ENCODE peak calls at places on chromosomes 11 and 22, in nine cellular contexts. T, M, I, Y, F, S, D, N and B are unnamed samples.

GRCh38 chr11:56152333-56152732 is 7.8 kb downstream of the OR8K5 start:
- DNase-seq in D (no peak), Y (no peak), M (no peak), I (no peak), N (no peak), T (no peak), F (no peak), S (no peak), B (no peak)

GRCh38 chr11:34790620-34791019 is 125.6 kb downstream of the APIP start:
- DNase-seq in D (no peak), N (no peak), S (no peak), M (no peak), Y (no peak), T (no peak), I (no peak), F (no peak), B (no peak)

GRCh38 chr22:46453006-46453828 is 84.2 kb downstream of the CELSR1 start:
- DNase-seq in S (no peak), I (peak), F (no peak), M (no peak), Y (no peak), D (no peak), N (no peak), T (peak), B (no peak)

GRCh38 chr11:9906043-9906791 is 242.3 kb downstream of the SWAP70 start:
- DNase-seq in D (no peak), F (no peak), Y (no peak), I (peak), T (no peak), N (no peak), M (no peak), S (peak), B (no peak)

GRCh38 chr22:42069801-42070516 is 653 bp downstream of the NAGA start:
- DNase-seq in Y (peak), D (no peak), N (no peak), S (no peak), F (no peak), T (no peak), I (no peak), M (no peak), B (no peak)

GRCh38 chr11:57482782-57483569 is 22.6 kb downstream of the RTN4RL2 start:
- DNase-seq in N (no peak), Y (peak), I (no peak), S (no peak), M (no peak), T (no peak), D (no peak), F (no peak), B (peak)

GRCh38 chr11:92845390-92846185 is 123.9 kb upstream of the MTNR1B start:
- DNase-seq in I (peak), S (no peak), N (no peak), M (no peak), D (no peak), Y (no peak), T (no peak), F (no peak), B (no peak)

GRCh38 chr11:122691751-122692150 is 36.2 kb downstream of the UBASH3B start:
- DNase-seq in N (no peak), Y (no peak), M (no peak), S (no peak), I (peak), F (no peak), T (no peak), D (no peak), B (no peak)

GRCh38 chr22:17234144-17234623 is 14.9 kb upstream of the ADA2 start:
- DNase-seq in N (no peak), T (no peak), D (no peak), Y (no peak), M (no peak), S (no peak), F (no peak), I (no peak), B (no peak)

GRCh38 chr22:37211075-37211852 is 1.0 kb downstream of the SSTR3 start:
- DNase-seq in S (no peak), D (no peak), F (no peak), T (no peak), M (no peak), Y (peak), N (no peak), I (no peak), B (no peak)

GRCh38 chr11:113572349-113572748 is 97.2 kb upstream of the DRD2 start:
- DNase-seq in I (no peak), F (no peak), S (no peak), M (no peak), N (no peak), D (no peak), Y (no peak), T (no peak), B (no peak)

GRCh38 chr11:63837719-63838118 is 1.2 kb upstream of the MARK2 start:
- DNase-seq in T (no peak), D (no peak), I (no peak), S (no peak), M (no peak), F (peak), Y (no peak), N (no peak), B (no peak)

GRCh38 chr11:2846056-2846455 is 39.5 kb downstream of the CDKN1C start:
- DNase-seq in N (no peak), F (no peak), T (no peak), I (no peak), S (peak), M (no peak), D (no peak), Y (no peak), B (no peak)

GRCh38 chr11:132535830-132536229 is 996.5 kb downstream of the OPCML start:
- DNase-seq in T (no peak), S (no peak), I (no peak), N (no peak), D (no peak), F (no peak), Y (no peak), M (no peak), B (no peak)

GRCh38 chr22:40535642-40536041 is 100.9 kb downstream of the MRTFA start:
- DNase-seq in T (no peak), Y (no peak), D (no peak), S (no peak), F (no peak), M (no peak), I (no peak), N (no peak), B (no peak)

DNA sequence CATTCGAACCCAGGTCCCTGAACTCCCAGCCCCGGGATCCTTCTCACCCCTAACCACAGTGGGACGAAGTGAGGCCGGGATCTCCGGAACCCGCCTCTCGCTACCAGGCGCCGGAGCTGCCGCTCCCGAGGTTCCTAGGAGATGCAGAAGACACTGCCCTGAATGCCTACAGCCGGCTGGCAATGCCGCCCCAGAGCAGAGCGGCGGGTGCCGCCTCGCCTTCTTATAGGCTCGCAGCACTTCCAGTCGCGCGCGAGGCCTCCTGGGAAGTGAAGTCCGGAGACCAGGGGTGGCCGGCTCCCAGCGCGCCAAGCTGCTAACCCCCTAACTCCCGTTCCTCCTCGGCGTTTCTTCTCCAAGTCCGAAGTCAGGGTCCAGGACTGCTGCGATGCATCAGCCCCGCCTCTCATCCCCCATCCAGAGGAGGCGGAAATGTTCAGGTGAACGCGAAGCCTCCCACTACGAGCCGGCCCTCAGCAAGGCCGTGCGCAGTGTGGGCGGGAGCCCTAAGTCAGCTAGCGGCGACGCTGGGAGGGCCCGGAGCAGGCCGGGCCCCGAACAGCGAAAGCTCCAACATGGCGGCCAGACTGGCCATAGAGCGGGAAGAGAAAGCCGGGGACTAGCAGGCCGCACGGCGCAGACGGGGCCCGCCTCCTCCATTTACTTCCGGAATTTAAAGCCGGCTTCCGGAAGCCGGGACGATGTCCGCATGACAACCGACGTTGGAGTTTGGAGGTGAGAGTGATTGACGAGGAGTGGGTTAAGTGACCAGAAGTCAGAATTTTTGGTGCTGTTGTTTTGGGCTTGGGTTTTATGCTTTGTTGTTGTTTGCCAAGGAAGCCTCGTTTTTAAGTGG is at the start of the genes CYB561A3 and TMEM138:
- DNase-seq in Y (peak), D (peak), M (peak), N (peak), F (peak), T (peak), S (peak), I (peak), B (peak)
- TF ChIP-seq POLR2A in Y (peak), D (peak), M (peak), N (peak), F (peak), T (peak), S (peak), I (peak), B (peak)

GRCh38 chr11:78041843-78042455 is 18.9 kb upstream of the KCTD14 start:
- DNase-seq in T (no peak), S (no peak), N (no peak), I (no peak), Y (no peak), F (no peak), D (no peak), M (no peak), B (peak)
- TF ChIP-seq POLR2A in T (no peak), S (no peak), N (no peak), I (no peak), Y (no peak), F (no peak), D (no peak), M (no peak), B (no peak)

GRCh38 chr11:118530683-118531596 is at the start of gene TMEM25:
- DNase-seq in S (no peak), M (peak), N (no peak), F (peak), I (peak), T (peak), Y (peak), D (no peak), B (peak)
- TF ChIP-seq POLR2A in S (no peak), M (peak), N (no peak), F (peak), I (no peak), T (peak), Y (no peak), D (peak), B (no peak)

DNA sequence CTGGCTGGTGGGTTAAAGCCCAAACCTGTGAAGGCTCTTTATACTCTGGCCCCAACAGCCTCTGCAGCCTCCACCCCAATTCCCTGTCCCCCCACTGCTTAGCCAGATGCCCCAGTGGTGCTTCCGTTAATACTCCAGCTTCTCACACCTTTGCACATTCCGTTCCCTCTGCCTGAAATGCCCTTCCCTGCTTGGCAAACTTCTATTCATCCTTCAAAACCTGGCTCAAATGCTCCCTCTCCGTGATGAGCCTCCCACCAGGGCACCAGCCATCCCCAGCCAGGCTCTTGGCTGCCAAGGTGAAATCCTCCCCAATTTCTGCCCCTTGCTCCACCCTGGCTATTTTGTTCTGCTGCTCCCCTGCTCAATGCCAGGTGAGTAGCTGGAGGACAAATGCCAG is 12.5 kb upstream of the FADS3 start:
- DNase-seq in F (no peak), Y (no peak), I (no peak), D (no peak), T (no peak), S (no peak), M (no peak), N (no peak), B (no peak)
- TF ChIP-seq POLR2A in F (no peak), Y (no peak), I (no peak), D (no peak), T (no peak), S (no peak), M (no peak), N (no peak), B (no peak)